ENCODE peak calls at places on chromosomes 3 and 15, in six cellular contexts. One of them, this sample, is unnamed.
A peak's percentile ranks its signal among the peaks of the same experiment; 100 is the strongest.

GRCh38 chr15:60760646-60761504 is 281.9 kb upstream of the ICE2 start:
- DNase-seq in natural killer cell treated with Interleukin-12 subunit alpha and Interleukin-12 subunit beta and Interleukin-15 and Interleukin-18, amount 100 ng/mL, for 72 hours: no peak
- DNase-seq in NCI-H345: no peak
- DNase-seq in stimulated activated CD4-positive, alpha-beta T cell treated with anti-CD3 and anti-CD28 coated beads, Interleukin-15, amount 100 ng/mL, for 24 hours: peak; percentile 40
- DNase-seq in NCI-H1105: no peak
- DNase-seq in Right ventricle myocardium superior: no peak
- DNase-seq in this sample: no peak

GRCh38 chr15:69328739-69329138 is 30.0 kb downstream of the PAQR5 start:
- DNase-seq in NCI-H345: no peak
- DNase-seq in stimulated activated CD4-positive, alpha-beta T cell treated with anti-CD3 and anti-CD28 coated beads, Interleukin-15, amount 100 ng/mL, for 24 hours: no peak
- DNase-seq in natural killer cell treated with Interleukin-12 subunit alpha and Interleukin-12 subunit beta and Interleukin-15 and Interleukin-18, amount 100 ng/mL, for 72 hours: peak; percentile 37
- DNase-seq in Right ventricle myocardium superior: no peak
- DNase-seq in NCI-H1105: no peak
- DNase-seq in this sample: no peak

GRCh38 chr15:36221992-36222391 is 357.4 kb upstream of the CDIN1 start:
- DNase-seq in natural killer cell treated with Interleukin-12 subunit alpha and Interleukin-12 subunit beta and Interleukin-15 and Interleukin-18, amount 100 ng/mL, for 72 hours: no peak
- DNase-seq in NCI-H1105: no peak
- DNase-seq in Right ventricle myocardium superior: no peak
- DNase-seq in stimulated activated CD4-positive, alpha-beta T cell treated with anti-CD3 and anti-CD28 coated beads, Interleukin-15, amount 100 ng/mL, for 24 hours: no peak
- DNase-seq in NCI-H345: no peak
- DNase-seq in this sample: peak; percentile 6

GRCh38 chr3:66468016-66468735 is 32.6 kb downstream of the LRIG1 start:
- DNase-seq in NCI-H345: no peak
- DNase-seq in NCI-H1105: no peak
- DNase-seq in stimulated activated CD4-positive, alpha-beta T cell treated with anti-CD3 and anti-CD28 coated beads, Interleukin-15, amount 100 ng/mL, for 24 hours: no peak
- DNase-seq in Right ventricle myocardium superior: no peak
- DNase-seq in natural killer cell treated with Interleukin-12 subunit alpha and Interleukin-12 subunit beta and Interleukin-15 and Interleukin-18, amount 100 ng/mL, for 72 hours: no peak
- DNase-seq in this sample: no peak

GRCh38 chr15:42094512-42094963 is at the start of gene PLA2G4D:
- DNase-seq in NCI-H345: peak; percentile 89
- DNase-seq in NCI-H1105: peak; percentile 93
- DNase-seq in stimulated activated CD4-positive, alpha-beta T cell treated with anti-CD3 and anti-CD28 coated beads, Interleukin-15, amount 100 ng/mL, for 24 hours: no peak
- DNase-seq in Right ventricle myocardium superior: no peak
- DNase-seq in natural killer cell treated with Interleukin-12 subunit alpha and Interleukin-12 subunit beta and Interleukin-15 and Interleukin-18, amount 100 ng/mL, for 72 hours: no peak
- DNase-seq in this sample: no peak

GRCh38 chr15:60511351-60512157 is 32.6 kb upstream of the ICE2 start:
- DNase-seq in NCI-H345: no peak
- DNase-seq in stimulated activated CD4-positive, alpha-beta T cell treated with anti-CD3 and anti-CD28 coated beads, Interleukin-15, amount 100 ng/mL, for 24 hours: peak; percentile 30
- DNase-seq in Right ventricle myocardium superior: no peak
- DNase-seq in NCI-H1105: no peak
- DNase-seq in natural killer cell treated with Interleukin-12 subunit alpha and Interleukin-12 subunit beta and Interleukin-15 and Interleukin-18, amount 100 ng/mL, for 72 hours: no peak
- DNase-seq in this sample: no peak

GRCh38 chr15:74809242-74809641 is 3.4 kb upstream of the LMAN1L start:
- DNase-seq in Right ventricle myocardium superior: no peak
- DNase-seq in NCI-H1105: no peak
- DNase-seq in stimulated activated CD4-positive, alpha-beta T cell treated with anti-CD3 and anti-CD28 coated beads, Interleukin-15, amount 100 ng/mL, for 24 hours: no peak
- DNase-seq in natural killer cell treated with Interleukin-12 subunit alpha and Interleukin-12 subunit beta and Interleukin-15 and Interleukin-18, amount 100 ng/mL, for 72 hours: no peak
- DNase-seq in NCI-H345: no peak
- DNase-seq in this sample: peak; percentile 18

GRCh38 chr3:98814799-98815450 is 51.8 kb downstream of the ST3GAL6 start:
- DNase-seq in NCI-H345: no peak
- DNase-seq in stimulated activated CD4-positive, alpha-beta T cell treated with anti-CD3 and anti-CD28 coated beads, Interleukin-15, amount 100 ng/mL, for 24 hours: no peak
- DNase-seq in Right ventricle myocardium superior: no peak
- DNase-seq in natural killer cell treated with Interleukin-12 subunit alpha and Interleukin-12 subunit beta and Interleukin-15 and Interleukin-18, amount 100 ng/mL, for 72 hours: no peak
- DNase-seq in NCI-H1105: no peak
- DNase-seq in this sample: no peak

GRCh38 chr3:113214917-113215595 is 3.7 kb downstream of the BOC start:
- DNase-seq in natural killer cell treated with Interleukin-12 subunit alpha and Interleukin-12 subunit beta and Interleukin-15 and Interleukin-18, amount 100 ng/mL, for 72 hours: no peak
- DNase-seq in NCI-H345: no peak
- DNase-seq in NCI-H1105: no peak
- DNase-seq in stimulated activated CD4-positive, alpha-beta T cell treated with anti-CD3 and anti-CD28 coated beads, Interleukin-15, amount 100 ng/mL, for 24 hours: no peak
- DNase-seq in Right ventricle myocardium superior: no peak
- DNase-seq in this sample: no peak

GRCh38 chr15:99613887-99614642 is 48.3 kb downstream of the MEF2A start:
- DNase-seq in NCI-H345: no peak
- DNase-seq in stimulated activated CD4-positive, alpha-beta T cell treated with anti-CD3 and anti-CD28 coated beads, Interleukin-15, amount 100 ng/mL, for 24 hours: no peak
- DNase-seq in NCI-H1105: no peak
- DNase-seq in Right ventricle myocardium superior: peak; percentile 43
- DNase-seq in natural killer cell treated with Interleukin-12 subunit alpha and Interleukin-12 subunit beta and Interleukin-15 and Interleukin-18, amount 100 ng/mL, for 72 hours: no peak
- DNase-seq in this sample: no peak

GRCh38 chr3:4772171-4772804 is 206.9 kb upstream of the BHLHE40 start:
- DNase-seq in stimulated activated CD4-positive, alpha-beta T cell treated with anti-CD3 and anti-CD28 coated beads, Interleukin-15, amount 100 ng/mL, for 24 hours: no peak
- DNase-seq in NCI-H1105: no peak
- DNase-seq in Right ventricle myocardium superior: peak; percentile 93
- DNase-seq in NCI-H345: no peak
- DNase-seq in natural killer cell treated with Interleukin-12 subunit alpha and Interleukin-12 subunit beta and Interleukin-15 and Interleukin-18, amount 100 ng/mL, for 72 hours: no peak
- DNase-seq in this sample: peak; percentile 92

GRCh38 chr3:176584413-176585176 is 612.7 kb downstream of the TBL1XR1 start:
- DNase-seq in stimulated activated CD4-positive, alpha-beta T cell treated with anti-CD3 and anti-CD28 coated beads, Interleukin-15, amount 100 ng/mL, for 24 hours: no peak
- DNase-seq in Right ventricle myocardium superior: no peak
- DNase-seq in NCI-H1105: no peak
- DNase-seq in natural killer cell treated with Interleukin-12 subunit alpha and Interleukin-12 subunit beta and Interleukin-15 and Interleukin-18, amount 100 ng/mL, for 72 hours: no peak
- DNase-seq in NCI-H345: no peak
- DNase-seq in this sample: no peak

GRCh38 chr15:98937413-98938104 is 70.0 kb downstream of the PGPEP1L start:
- DNase-seq in NCI-H1105: no peak
- DNase-seq in Right ventricle myocardium superior: no peak
- DNase-seq in natural killer cell treated with Interleukin-12 subunit alpha and Interleukin-12 subunit beta and Interleukin-15 and Interleukin-18, amount 100 ng/mL, for 72 hours: no peak
- DNase-seq in NCI-H345: no peak
- DNase-seq in stimulated activated CD4-positive, alpha-beta T cell treated with anti-CD3 and anti-CD28 coated beads, Interleukin-15, amount 100 ng/mL, for 24 hours: no peak
- DNase-seq in this sample: no peak

GRCh38 chr3:122931636-122932035 is 95.9 kb downstream of the SEMA5B start:
- DNase-seq in Right ventricle myocardium superior: no peak
- DNase-seq in stimulated activated CD4-positive, alpha-beta T cell treated with anti-CD3 and anti-CD28 coated beads, Interleukin-15, amount 100 ng/mL, for 24 hours: no peak
- DNase-seq in NCI-H1105: no peak
- DNase-seq in natural killer cell treated with Interleukin-12 subunit alpha and Interleukin-12 subunit beta and Interleukin-15 and Interleukin-18, amount 100 ng/mL, for 72 hours: no peak
- DNase-seq in NCI-H345: no peak
- DNase-seq in this sample: no peak

GRCh38 chr3:72738752-72739520 is 109.3 kb downstream of the SHQ1 start:
- DNase-seq in natural killer cell treated with Interleukin-12 subunit alpha and Interleukin-12 subunit beta and Interleukin-15 and Interleukin-18, amount 100 ng/mL, for 72 hours: peak; percentile 72
- DNase-seq in NCI-H345: peak; percentile 69
- DNase-seq in Right ventricle myocardium superior: peak; percentile 55
- DNase-seq in stimulated activated CD4-positive, alpha-beta T cell treated with anti-CD3 and anti-CD28 coated beads, Interleukin-15, amount 100 ng/mL, for 24 hours: peak; percentile 77
- DNase-seq in NCI-H1105: no peak
- DNase-seq in this sample: peak; percentile 79

GRCh38 chr15:89740137-89740536 is 10.9 kb downstream of the MESP1 start:
- DNase-seq in NCI-H345: peak; percentile 68
- DNase-seq in natural killer cell treated with Interleukin-12 subunit alpha and Interleukin-12 subunit beta and Interleukin-15 and Interleukin-18, amount 100 ng/mL, for 72 hours: no peak
- DNase-seq in Right ventricle myocardium superior: no peak
- DNase-seq in stimulated activated CD4-positive, alpha-beta T cell treated with anti-CD3 and anti-CD28 coated beads, Interleukin-15, amount 100 ng/mL, for 24 hours: peak; percentile 59
- DNase-seq in NCI-H1105: peak; percentile 49
- DNase-seq in this sample: no peak

GRCh38 chr3:94272030-94272429 is 209.2 kb downstream of the NSUN3 start:
- DNase-seq in stimulated activated CD4-positive, alpha-beta T cell treated with anti-CD3 and anti-CD28 coated beads, Interleukin-15, amount 100 ng/mL, for 24 hours: no peak
- DNase-seq in natural killer cell treated with Interleukin-12 subunit alpha and Interleukin-12 subunit beta and Interleukin-15 and Interleukin-18, amount 100 ng/mL, for 72 hours: no peak
- DNase-seq in NCI-H1105: no peak
- DNase-seq in Right ventricle myocardium superior: no peak
- DNase-seq in NCI-H345: no peak
- DNase-seq in this sample: no peak

GRCh38 chr3:71876706-71877105 is 91.8 kb upstream of the PROK2 start:
- DNase-seq in natural killer cell treated with Interleukin-12 subunit alpha and Interleukin-12 subunit beta and Interleukin-15 and Interleukin-18, amount 100 ng/mL, for 72 hours: no peak
- DNase-seq in NCI-H1105: no peak
- DNase-seq in stimulated activated CD4-positive, alpha-beta T cell treated with anti-CD3 and anti-CD28 coated beads, Interleukin-15, amount 100 ng/mL, for 24 hours: no peak
- DNase-seq in NCI-H345: no peak
- DNase-seq in Right ventricle myocardium superior: no peak
- DNase-seq in this sample: no peak

GRCh38 chr3:66789584-66790237 is 208.4 kb upstream of the KBTBD8 start:
- DNase-seq in stimulated activated CD4-positive, alpha-beta T cell treated with anti-CD3 and anti-CD28 coated beads, Interleukin-15, amount 100 ng/mL, for 24 hours: no peak
- DNase-seq in natural killer cell treated with Interleukin-12 subunit alpha and Interleukin-12 subunit beta and Interleukin-15 and Interleukin-18, amount 100 ng/mL, for 72 hours: no peak
- DNase-seq in NCI-H345: no peak
- DNase-seq in NCI-H1105: no peak
- DNase-seq in Right ventricle myocardium superior: no peak
- DNase-seq in this sample: no peak

GRCh38 chr3:37536799-37537311 is 324.8 kb upstream of the CTDSPL start:
- DNase-seq in Right ventricle myocardium superior: no peak
- DNase-seq in NCI-H1105: no peak
- DNase-seq in natural killer cell treated with Interleukin-12 subunit alpha and Interleukin-12 subunit beta and Interleukin-15 and Interleukin-18, amount 100 ng/mL, for 72 hours: no peak
- DNase-seq in stimulated activated CD4-positive, alpha-beta T cell treated with anti-CD3 and anti-CD28 coated beads, Interleukin-15, amount 100 ng/mL, for 24 hours: no peak
- DNase-seq in NCI-H345: no peak
- DNase-seq in this sample: no peak

GRCh38 chr3:143283432-143284128 is 164.0 kb downstream of the CHST2 start:
- DNase-seq in NCI-H345: no peak
- DNase-seq in NCI-H1105: peak; percentile 31
- DNase-seq in stimulated activated CD4-positive, alpha-beta T cell treated with anti-CD3 and anti-CD28 coated beads, Interleukin-15, amount 100 ng/mL, for 24 hours: peak; percentile 18
- DNase-seq in natural killer cell treated with Interleukin-12 subunit alpha and Interleukin-12 subunit beta and Interleukin-15 and Interleukin-18, amount 100 ng/mL, for 72 hours: no peak
- DNase-seq in Right ventricle myocardium superior: no peak
- DNase-seq in this sample: no peak

GRCh38 chr3:182404031-182404430 is 389.3 kb upstream of the ATP11B start:
- DNase-seq in Right ventricle myocardium superior: no peak
- DNase-seq in NCI-H345: no peak
- DNase-seq in stimulated activated CD4-positive, alpha-beta T cell treated with anti-CD3 and anti-CD28 coated beads, Interleukin-15, amount 100 ng/mL, for 24 hours: no peak
- DNase-seq in NCI-H1105: no peak
- DNase-seq in natural killer cell treated with Interleukin-12 subunit alpha and Interleukin-12 subunit beta and Interleukin-15 and Interleukin-18, amount 100 ng/mL, for 72 hours: no peak
- DNase-seq in this sample: no peak